ENCODE peak calls at places on chromosomes 13 and 19, in four cellular contexts. D is CD8-positive, alpha-beta memory T cell; W is AG04450; Q is A673. N is an unnamed sample.
A peak's percentile ranks its signal among the peaks of the same experiment; 100 is the strongest.

GRCh38 chr19:57269515-57270250 is 10.6 kb upstream of the ZNF460 start:
- DNase-seq in D (no peak), W (peak; percentile 63), Q (peak; percentile 35), N (peak; percentile 53)

GRCh38 chr19:44824758-44825157 is 15.9 kb downstream of the BCAM start:
- DNase-seq in D (no peak), W (no peak), Q (no peak), N (no peak)

GRCh38 chr13:35600137-35600536 is 123.6 kb upstream of the MAB21L1 start:
- DNase-seq in D (no peak), W (no peak), Q (no peak), N (peak; percentile 10)

GRCh38 chr19:56108447-56109195 is 12.5 kb downstream of the ZNF787 start:
- DNase-seq in D (no peak), W (no peak), Q (no peak), N (peak; percentile 22)

GRCh38 chr19:3474015-3474414 is 6.3 kb downstream of the SMIM24 start:
- DNase-seq in D (no peak), W (no peak), Q (no peak), N (no peak)

GRCh38 chr13:19117913-19118739 is 63.5 kb downstream of the TUBA3C start:
- DNase-seq in D (no peak), W (no peak), Q (no peak), N (no peak)

GRCh38 chr19:29967623-29968022 is 25.6 kb downstream of the URI1 start:
- DNase-seq in D (no peak), W (no peak), Q (peak; percentile 59), N (no peak)

GRCh38 chr13:23212621-23213020 is 31.8 kb downstream of the SGCG start:
- DNase-seq in D (no peak), W (no peak), Q (peak; percentile 8), N (no peak)

GRCh38 chr19:19527674-19528625 is 761 bp upstream of the YJEFN3 start:
- DNase-seq in D (no peak), W (no peak), Q (no peak), N (no peak)

GRCh38 chr19:29393915-29394460 is 131.8 kb upstream of the VSTM2B start:
- DNase-seq in D (no peak), W (no peak), Q (no peak), N (no peak)

GRCh38 chr19:43638214-43638990 is 1.2 kb downstream of the CADM4 start:
- DNase-seq in D (no peak), W (no peak), Q (no peak), N (no peak)
- H3K4me3 ChIP-seq in D (no peak overlapping the region), W (no peak overlapping the region), Q (peak overlapping the region; percentile 67), N (no peak overlapping the region)

GRCh38 chr19:5632241-5632612 is 9.3 kb downstream of the SAFB start:
- DNase-seq in D (no peak), W (no peak), Q (no peak), N (no peak)
- H3K4me3 ChIP-seq in D (no peak overlapping the region), W (no peak overlapping the region), Q (no peak overlapping the region), N (no peak overlapping the region)

DNA sequence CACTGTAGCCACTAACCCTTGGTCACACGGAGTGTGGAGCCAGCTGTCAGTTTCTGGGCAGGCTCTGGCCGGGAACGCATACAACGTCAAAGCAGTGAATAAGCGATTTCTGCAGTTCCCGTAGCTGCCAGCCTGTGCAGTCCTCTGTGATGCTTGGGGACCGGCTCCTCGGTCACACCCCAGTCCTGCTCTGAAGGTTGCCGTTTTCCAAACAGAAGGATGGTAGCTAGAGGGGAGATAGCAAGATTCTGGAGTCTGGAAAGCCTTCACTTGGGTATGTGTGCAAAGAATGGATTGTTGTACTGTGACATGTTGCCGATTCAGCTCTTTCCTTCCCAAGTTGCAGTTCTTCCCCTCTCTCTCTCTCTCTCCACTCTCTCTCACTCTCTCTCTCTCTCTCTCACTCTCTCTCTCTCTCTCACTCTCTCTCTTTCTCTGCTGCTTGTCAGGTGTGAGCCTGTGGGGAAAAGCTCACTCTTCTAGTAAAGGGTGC is 38.7 kb upstream of the C1QTNF9 start:
- DNase-seq in D (peak; percentile 47), W (no peak), Q (peak; percentile 74), N (no peak)
- H3K4me3 ChIP-seq in D (peak overlapping the region; percentile 48), W (peak overlapping the region; percentile 54), Q (peak overlapping the region; percentile 53), N (peak overlapping the region; percentile 36)

DNA sequence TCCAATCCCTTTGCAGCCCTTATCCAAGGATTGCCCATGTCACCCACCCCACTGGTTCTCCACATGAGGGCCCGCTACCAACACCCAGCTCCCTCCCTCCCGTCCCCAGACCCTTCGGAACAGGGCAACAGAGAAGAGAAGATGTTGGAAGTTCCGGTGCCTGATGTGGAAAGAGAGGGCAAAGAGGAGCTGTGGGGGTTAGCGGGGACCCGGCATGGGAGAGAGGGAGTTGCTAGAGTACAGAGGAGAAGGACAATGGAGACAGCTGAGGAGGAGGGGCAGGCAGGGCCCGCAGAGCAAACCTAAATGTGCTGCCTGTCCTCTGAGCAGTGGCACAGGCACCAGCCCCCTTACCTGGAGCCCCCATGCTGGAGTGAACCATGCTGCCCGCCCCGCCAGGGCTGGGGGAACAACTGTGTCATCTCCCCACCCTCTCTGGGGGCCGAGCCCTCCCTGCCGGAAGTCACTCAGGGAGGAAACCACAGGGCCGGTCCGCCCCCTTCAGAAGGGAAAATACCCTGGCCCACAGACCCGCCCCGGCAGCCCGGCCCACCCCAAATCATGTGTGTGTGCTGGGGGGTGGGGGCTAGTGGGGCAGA is at the start of gene POU2F2:
- DNase-seq in D (peak; percentile 81), W (no peak), Q (no peak), N (no peak)
- H3K4me3 ChIP-seq in D (peak within 1 kb of the TSS; percentile 90), W (peak within 1 kb of the TSS; percentile 60), Q (peak within 1 kb of the TSS; percentile 27), N (peak within 1 kb of the TSS; percentile 49)

GRCh38 chr19:40423938-40424337 is 1.9 kb downstream of the SERTAD1 start:
- DNase-seq in D (no peak), W (no peak), Q (no peak), N (no peak)
- H3K4me3 ChIP-seq in D (no peak overlapping the region), W (peak overlapping the region; percentile 91), Q (no peak overlapping the region), N (peak overlapping the region; percentile 59)

GRCh38 chr19:48253999-48254398 is 1.7 kb downstream of the CARD8 start:
- DNase-seq in D (no peak), W (no peak), Q (no peak), N (no peak)
- H3K4me3 ChIP-seq in D (peak overlapping the region; percentile 95), W (no peak overlapping the region), Q (peak overlapping the region; percentile 12), N (no peak overlapping the region)

DNA sequence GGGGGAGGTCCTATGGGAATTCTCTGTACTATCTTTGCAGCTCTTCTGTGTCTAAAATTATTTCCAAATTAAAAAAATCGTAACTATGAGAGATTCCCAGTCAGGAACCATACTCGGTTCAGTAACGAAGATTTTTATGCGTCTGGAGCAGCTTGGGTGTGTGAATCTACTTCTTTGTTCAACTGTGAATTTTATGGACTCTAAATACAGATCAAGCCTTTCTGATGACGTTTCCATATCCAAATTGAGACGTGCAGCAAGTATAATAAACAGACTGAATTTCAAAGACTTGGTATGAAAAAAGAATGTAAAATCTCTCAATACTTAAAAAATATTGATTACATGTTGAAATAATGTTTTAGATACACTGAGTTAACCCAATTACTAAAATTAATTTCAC is 30.9 kb downstream of the MLLT1 start:
- DNase-seq in D (no peak), W (no peak), Q (no peak), N (no peak)
- H3K4me3 ChIP-seq in D (no peak overlapping the region), W (no peak overlapping the region), Q (no peak overlapping the region), N (no peak overlapping the region)

GRCh38 chr19:34431681-34432402 is 3.7 kb downstream of the UBA2 start:
- DNase-seq in D (no peak), W (peak; percentile 41), Q (no peak), N (no peak)

GRCh38 chr19:34429553-34429952 is 1.4 kb downstream of the UBA2 start:
- DNase-seq in D (no peak), W (no peak), Q (no peak), N (no peak)

GRCh38 chr19:34432797-34433196 is 4.6 kb downstream of the UBA2 start:
- DNase-seq in D (no peak), W (no peak), Q (no peak), N (no peak)

GRCh38 chr19:34428549-34429285 is 536 bp downstream of the UBA2 start:
- DNase-seq in D (no peak), W (no peak), Q (peak; percentile 48), N (no peak)

GRCh38 chr19:34430738-34431625 is 2.8 kb downstream of the UBA2 start:
- DNase-seq in D (no peak), W (no peak), Q (peak; percentile 73), N (peak; percentile 6)
- H3K4me3 ChIP-seq in D (peak overlapping the region; percentile 12), W (peak overlapping the region; percentile 34), Q (peak overlapping the region; percentile 93), N (no peak overlapping the region)

GRCh38 chr13:77523834-77524728 is 11.4 kb upstream of the SCEL start:
- DNase-seq in D (no peak), W (no peak), Q (no peak), N (no peak)
- H3K4me3 ChIP-seq in D (no peak overlapping the region), W (no peak overlapping the region), Q (no peak overlapping the region), N (no peak overlapping the region)

N was measured in skeletal muscle cell.